ENCODE peak calls at places on chromosome 5, in four cellular contexts. One of them, this sample, is unnamed. For H3K9me3, the result is how much of the 10 kb centered on the place peaks cover.

GRCh38 chr5:176401281-176402205 is 13.0 kb downstream of the HIGD2A start:
- DNase-seq in Panc1: no peak
- DNase-seq in A549: no peak
- DNase-seq in CD8-positive, alpha-beta T cell: no peak
- DNase-seq in this sample: no peak

GRCh38 chr5:116766470-116766947 is 191.9 kb upstream of the SEMA6A start:
- DNase-seq in CD8-positive, alpha-beta T cell: no peak
- DNase-seq in Panc1: peak
- DNase-seq in A549: peak
- DNase-seq in this sample: no peak

GRCh38 chr5:10740384-10740783 is 20.6 kb downstream of the DAP start:
- DNase-seq in CD8-positive, alpha-beta T cell: no peak
- DNase-seq in A549: no peak
- DNase-seq in Panc1: no peak
- DNase-seq in this sample: no peak

GRCh38 chr5:143505354-143505753 is 101.9 kb upstream of the NR3C1 start:
- DNase-seq in Panc1: no peak
- DNase-seq in CD8-positive, alpha-beta T cell: no peak
- DNase-seq in A549: no peak
- DNase-seq in this sample: no peak

GRCh38 chr5:78540335-78541057 is 108.1 kb downstream of the LHFPL2 start:
- DNase-seq in CD8-positive, alpha-beta T cell: no peak
- DNase-seq in Panc1: no peak
- DNase-seq in A549: no peak
- DNase-seq in this sample: peak

GRCh38 chr5:37248387-37248969 is 698 bp downstream of the CPLANE1 start:
- DNase-seq in Panc1: peak
- DNase-seq in A549: no peak
- DNase-seq in CD8-positive, alpha-beta T cell: no peak
- DNase-seq in this sample: no peak

GRCh38 chr5:160311491-160312138 is 749 bp downstream of the CCNJL start:
- DNase-seq in A549: no peak
- DNase-seq in CD8-positive, alpha-beta T cell: no peak
- DNase-seq in Panc1: no peak
- DNase-seq in this sample: no peak

GRCh38 chr5:146024034-146024433 is 81.3 kb downstream of the PLAC8L1 start:
- DNase-seq in CD8-positive, alpha-beta T cell: no peak
- DNase-seq in A549: no peak
- DNase-seq in Panc1: no peak
- DNase-seq in this sample: no peak

GRCh38 chr5:40084614-40085013 is 595.1 kb upstream of the PTGER4 start:
- DNase-seq in A549: no peak
- DNase-seq in Panc1: no peak
- DNase-seq in CD8-positive, alpha-beta T cell: no peak
- DNase-seq in this sample: no peak

GRCh38 chr5:13611604-13612003 is 332.9 kb downstream of the DNAH5 start:
- DNase-seq in CD8-positive, alpha-beta T cell: no peak
- DNase-seq in A549: no peak
- DNase-seq in Panc1: no peak
- DNase-seq in this sample: no peak

GRCh38 chr5:3025392-3025791 is 273.9 kb upstream of the IRX2 start:
- DNase-seq in A549: no peak
- DNase-seq in CD8-positive, alpha-beta T cell: no peak
- DNase-seq in Panc1: no peak
- DNase-seq in this sample: no peak
- H3K9me3 ChIP-seq in A549: under half
- H3K9me3 ChIP-seq in CD8-positive, alpha-beta T cell: under half
- H3K9me3 ChIP-seq in Panc1: under half
- H3K9me3 ChIP-seq in this sample: under half

DNA sequence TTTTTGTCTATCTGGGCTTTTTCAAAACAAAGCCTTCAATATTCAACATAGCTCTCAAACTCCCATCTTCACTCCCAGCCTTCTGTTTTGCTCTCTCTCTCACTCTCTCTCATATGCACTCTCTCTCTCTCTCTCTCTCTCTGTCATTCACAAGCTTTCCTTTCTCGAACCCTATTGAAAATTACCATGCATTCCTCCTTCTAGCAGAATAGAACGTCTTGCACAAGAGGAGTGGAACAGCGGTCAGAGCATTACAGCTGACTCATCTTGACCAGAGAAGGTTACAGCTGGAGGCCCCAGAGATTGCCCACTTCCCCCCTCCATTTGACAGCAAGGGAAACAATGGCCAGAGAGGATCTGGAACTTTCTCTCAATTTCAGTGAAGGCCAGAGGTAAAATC is 51.0 kb upstream of the LIFR start:
- DNase-seq in CD8-positive, alpha-beta T cell: no peak
- DNase-seq in A549: no peak
- DNase-seq in Panc1: no peak
- DNase-seq in this sample: no peak
- H3K4me3 ChIP-seq in CD8-positive, alpha-beta T cell: no peak
- H3K4me3 ChIP-seq in A549: no peak
- H3K4me3 ChIP-seq in Panc1: no peak
- H3K4me3 ChIP-seq in this sample: no peak

DNA sequence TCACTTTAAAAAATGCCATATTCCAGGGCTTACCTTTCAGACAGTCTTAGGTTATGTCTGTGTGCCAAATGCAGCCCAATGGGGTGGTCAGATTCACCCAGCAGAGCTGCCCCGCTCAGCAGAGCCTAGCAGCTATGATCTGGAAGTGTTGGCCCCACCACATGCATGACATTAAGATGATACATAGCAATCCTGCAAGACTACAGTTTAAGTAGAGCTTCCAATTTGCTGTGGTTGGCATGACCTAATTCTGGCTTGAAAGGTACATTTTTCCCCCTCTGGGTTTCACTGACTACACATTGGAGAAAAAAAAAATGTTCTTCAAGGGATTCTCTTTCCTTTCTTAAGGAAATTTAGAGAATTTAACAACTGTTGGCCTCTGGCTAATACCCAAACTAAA is 22.5 kb downstream of the MEF2C start:
- DNase-seq in CD8-positive, alpha-beta T cell: no peak
- DNase-seq in A549: no peak
- DNase-seq in Panc1: no peak
- DNase-seq in this sample: no peak
- H3K9me3 ChIP-seq in CD8-positive, alpha-beta T cell: under half
- H3K9me3 ChIP-seq in A549: under half
- H3K9me3 ChIP-seq in Panc1: under half
- H3K9me3 ChIP-seq in this sample: under half

GRCh38 chr5:132203464-132203818 is 24.2 kb downstream of the P4HA2 start:
- DNase-seq in CD8-positive, alpha-beta T cell: no peak
- DNase-seq in A549: no peak
- DNase-seq in Panc1: no peak
- DNase-seq in this sample: no peak
- H3K4me3 ChIP-seq in CD8-positive, alpha-beta T cell: no peak
- H3K4me3 ChIP-seq in A549: no peak
- H3K4me3 ChIP-seq in Panc1: no peak
- H3K4me3 ChIP-seq in this sample: no peak

DNA sequence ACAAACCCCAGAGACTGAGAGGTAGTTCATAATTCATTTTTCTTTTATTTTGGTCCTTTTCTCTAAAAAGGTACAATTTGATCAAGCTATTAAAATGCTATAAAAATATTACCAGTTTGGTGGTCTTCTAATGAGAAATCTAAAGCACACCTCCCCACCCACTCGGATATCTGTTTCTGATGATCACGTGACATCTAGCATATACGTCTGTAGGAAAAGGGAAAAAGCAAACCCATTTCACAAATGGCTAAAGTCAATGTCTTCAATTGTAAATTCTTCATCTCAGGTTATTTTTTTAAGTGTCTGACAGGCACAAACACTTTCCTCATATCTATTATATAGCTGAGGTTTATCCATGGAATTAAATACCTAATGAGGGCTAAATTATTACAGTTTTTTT is 18.9 kb downstream of the ZNF354A start:
- DNase-seq in Panc1: no peak
- DNase-seq in CD8-positive, alpha-beta T cell: no peak
- DNase-seq in A549: no peak
- DNase-seq in this sample: no peak
- H3K9me3 ChIP-seq in Panc1: half or more
- H3K9me3 ChIP-seq in CD8-positive, alpha-beta T cell: half or more
- H3K9me3 ChIP-seq in A549: half or more
- H3K9me3 ChIP-seq in this sample: half or more

DNA sequence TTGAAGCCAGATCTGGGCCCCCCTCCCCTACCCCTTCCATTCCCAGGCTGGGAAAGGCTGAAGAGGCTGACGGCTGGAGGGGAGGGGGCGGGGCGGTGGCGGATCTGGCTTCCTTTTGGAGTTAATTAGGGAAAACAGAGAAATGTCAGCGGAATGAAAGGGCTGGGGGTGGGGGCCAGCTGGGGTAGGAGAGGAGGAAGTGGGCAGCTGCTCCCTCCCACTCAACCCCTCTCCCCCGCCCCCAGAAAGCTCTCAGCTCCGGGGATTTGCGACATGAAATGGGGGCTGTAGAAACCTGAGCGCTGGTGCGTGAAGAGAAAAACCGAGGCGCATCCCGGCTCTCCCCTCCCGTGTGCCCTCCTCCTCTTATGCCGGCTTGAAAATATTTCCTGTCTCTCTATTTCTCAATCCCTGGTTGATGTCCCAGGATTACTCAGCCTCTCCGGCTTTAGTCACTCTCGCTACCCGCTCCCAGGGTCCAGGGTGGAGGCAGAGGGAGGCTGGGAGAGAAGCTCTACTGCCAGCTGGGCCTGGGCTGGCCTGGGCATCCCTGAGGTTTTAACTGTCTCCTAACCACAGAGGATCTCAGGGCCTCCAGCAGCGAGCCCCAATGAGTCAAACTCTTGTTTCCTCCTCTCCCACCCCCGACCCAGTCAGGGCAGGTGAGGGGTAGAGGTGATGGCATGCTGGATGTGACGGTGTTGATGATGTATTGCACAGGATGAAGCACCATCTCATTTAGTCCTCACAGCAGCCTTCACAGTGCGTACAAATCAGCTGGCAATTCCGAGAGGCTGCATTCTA is 20.1 kb downstream of the PCDHGC5 start:
- DNase-seq in A549: no peak
- DNase-seq in CD8-positive, alpha-beta T cell: no peak
- DNase-seq in Panc1: no peak
- DNase-seq in this sample: peak
- H3K4me3 ChIP-seq in A549: no peak
- H3K4me3 ChIP-seq in CD8-positive, alpha-beta T cell: no peak
- H3K4me3 ChIP-seq in Panc1: no peak
- H3K4me3 ChIP-seq in this sample: peak

GRCh38 chr5:131330031-131330430 is 66.2 kb downstream of the CDC42SE2 start:
- DNase-seq in CD8-positive, alpha-beta T cell: no peak
- DNase-seq in A549: no peak
- DNase-seq in Panc1: no peak
- DNase-seq in this sample: no peak

GRCh38 chr5:131329187-131329540 is 65.3 kb downstream of the CDC42SE2 start:
- DNase-seq in Panc1: no peak
- DNase-seq in CD8-positive, alpha-beta T cell: no peak
- DNase-seq in A549: no peak
- DNase-seq in this sample: no peak

GRCh38 chr5:131324311-131324710 is 60.5 kb downstream of the CDC42SE2 start:
- DNase-seq in A549: no peak
- DNase-seq in Panc1: no peak
- DNase-seq in CD8-positive, alpha-beta T cell: no peak
- DNase-seq in this sample: no peak

GRCh38 chr5:131323378-131323777 is 59.5 kb downstream of the CDC42SE2 start:
- DNase-seq in A549: no peak
- DNase-seq in CD8-positive, alpha-beta T cell: no peak
- DNase-seq in Panc1: no peak
- DNase-seq in this sample: no peak

GRCh38 chr5:131328536-131329186 is 64.8 kb downstream of the CDC42SE2 start:
- DNase-seq in A549: peak
- DNase-seq in Panc1: peak
- DNase-seq in CD8-positive, alpha-beta T cell: no peak
- DNase-seq in this sample: no peak
- H3K9me3 ChIP-seq in A549: under half
- H3K9me3 ChIP-seq in Panc1: under half
- H3K9me3 ChIP-seq in CD8-positive, alpha-beta T cell: under half
- H3K9me3 ChIP-seq in this sample: under half

DNA sequence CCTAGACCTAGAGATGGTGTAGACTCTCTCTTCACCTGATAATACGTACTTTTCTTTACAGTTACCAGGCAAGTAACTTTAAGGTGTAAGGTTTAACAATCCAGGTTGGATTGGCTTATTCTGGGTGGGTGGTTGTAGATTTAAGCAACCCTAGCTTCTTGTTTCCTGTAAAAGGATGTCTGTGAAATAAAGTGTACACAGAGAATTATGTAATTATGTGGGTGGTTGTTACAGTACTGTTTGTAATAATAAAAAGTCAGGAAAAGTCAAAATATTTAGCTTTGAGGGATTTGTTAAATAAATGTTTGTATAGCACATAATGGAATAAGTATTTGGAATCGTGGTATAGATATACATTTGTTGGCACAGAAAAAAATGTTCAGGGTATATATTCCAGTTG is 43.7 kb upstream of the F2R start:
- DNase-seq in CD8-positive, alpha-beta T cell: no peak
- DNase-seq in A549: no peak
- DNase-seq in Panc1: no peak
- DNase-seq in this sample: no peak
- H3K4me3 ChIP-seq in CD8-positive, alpha-beta T cell: no peak
- H3K4me3 ChIP-seq in A549: no peak
- H3K4me3 ChIP-seq in Panc1: no peak
- H3K4me3 ChIP-seq in this sample: no peak

This sample was measured in breast epithelium.